ENCODE peak calls at places on chromosomes 1 and 21, in four cellular contexts. One of them, this sample, is unnamed.

GRCh38 chr1:39635205-39635870 is 4.1 kb downstream of the HEYL start:
- DNase-seq in ovary: no peak
- DNase-seq in stomach: no peak
- DNase-seq in transverse colon: no peak
- DNase-seq in this sample: no peak

GRCh38 chr21:28554660-28555475 is 437.8 kb downstream of the LTN1 start:
- DNase-seq in ovary: no peak
- DNase-seq in stomach: no peak
- DNase-seq in transverse colon: no peak
- DNase-seq in this sample: no peak

GRCh38 chr1:78072216-78072615 is 26.4 kb downstream of the GIPC2 start:
- DNase-seq in ovary: no peak
- DNase-seq in stomach: no peak
- DNase-seq in transverse colon: no peak
- DNase-seq in this sample: no peak

GRCh38 chr1:164473544-164473943 is 85.4 kb upstream of the PBX1 start:
- DNase-seq in ovary: no peak
- DNase-seq in stomach: no peak
- DNase-seq in transverse colon: no peak
- DNase-seq in this sample: no peak

GRCh38 chr1:202498542-202498941 is 150.0 kb downstream of the PPP1R12B start:
- DNase-seq in ovary: no peak
- DNase-seq in stomach: no peak
- DNase-seq in transverse colon: no peak
- DNase-seq in this sample: no peak

GRCh38 chr21:34579411-34579810 is 35.5 kb downstream of the RCAN1 start:
- DNase-seq in ovary: no peak
- DNase-seq in stomach: no peak
- DNase-seq in transverse colon: no peak
- DNase-seq in this sample: no peak

GRCh38 chr21:18602711-18603110 is 199.1 kb upstream of the TMPRSS15 start:
- DNase-seq in ovary: no peak
- DNase-seq in stomach: no peak
- DNase-seq in transverse colon: no peak
- DNase-seq in this sample: no peak

GRCh38 chr1:157770442-157771043 is 6.4 kb downstream of the FCRL2 start:
- DNase-seq in ovary: no peak
- DNase-seq in stomach: no peak
- DNase-seq in transverse colon: no peak
- DNase-seq in this sample: no peak

GRCh38 chr21:14862794-14863720 is 201.7 kb downstream of the NRIP1 start:
- DNase-seq in ovary: no peak
- DNase-seq in stomach: no peak
- DNase-seq in transverse colon: no peak
- DNase-seq in this sample: no peak

GRCh38 chr1:230507671-230508407 is 81.7 kb upstream of the PGBD5 start:
- DNase-seq in ovary: no peak
- DNase-seq in stomach: peak; percentile 59
- DNase-seq in transverse colon: no peak
- DNase-seq in this sample: peak; percentile 80

GRCh38 chr21:32917392-32918135 is 108.2 kb upstream of the OLIG2 start:
- DNase-seq in ovary: peak; percentile 37
- DNase-seq in stomach: no peak
- DNase-seq in transverse colon: no peak
- DNase-seq in this sample: peak; percentile 21

GRCh38 chr1:201288765-201289164 is 5.5 kb downstream of the PKP1 start:
- DNase-seq in ovary: no peak
- DNase-seq in stomach: no peak
- DNase-seq in transverse colon: no peak
- DNase-seq in this sample: no peak

GRCh38 chr1:42739753-42740700 is at the start of gene CLDN19:
- DNase-seq in ovary: no peak
- DNase-seq in stomach: no peak
- DNase-seq in transverse colon: no peak
- DNase-seq in this sample: no peak

GRCh38 chr21:41970751-41971653 is 17.2 kb upstream of the C2CD2 start:
- DNase-seq in ovary: no peak
- DNase-seq in stomach: peak; percentile 17
- DNase-seq in transverse colon: no peak
- DNase-seq in this sample: no peak

GRCh38 chr1:205676002-205676401 is 4.3 kb downstream of the SLC45A3 start:
- DNase-seq in ovary: no peak
- DNase-seq in stomach: no peak
- DNase-seq in transverse colon: peak; percentile 61
- DNase-seq in this sample: no peak

GRCh38 chr1:108961752-108962486 is 1.4 kb downstream of the CLCC1 start:
- DNase-seq in ovary: no peak
- DNase-seq in stomach: no peak
- DNase-seq in transverse colon: no peak
- DNase-seq in this sample: no peak

GRCh38 chr1:199287632-199288031 is 648.8 kb downstream of the PTPRC start:
- DNase-seq in ovary: no peak
- DNase-seq in stomach: no peak
- DNase-seq in transverse colon: no peak
- DNase-seq in this sample: no peak

GRCh38 chr1:243447844-243448243 is 192.0 kb downstream of the SDCCAG8 start:
- DNase-seq in ovary: no peak
- DNase-seq in stomach: no peak
- DNase-seq in transverse colon: no peak
- DNase-seq in this sample: no peak

GRCh38 chr21:33395866-33396265 is 7.3 kb upstream of the IFNGR2 start:
- DNase-seq in ovary: no peak
- DNase-seq in stomach: no peak
- DNase-seq in transverse colon: no peak
- DNase-seq in this sample: no peak

GRCh38 chr1:43990271-43991199 is 864 bp upstream of the CCDC24 start:
- DNase-seq in ovary: no peak
- DNase-seq in stomach: no peak
- DNase-seq in transverse colon: no peak
- DNase-seq in this sample: peak; percentile 61

GRCh38 chr1:246018146-246018545 is 488.9 kb downstream of the SMYD3 start:
- DNase-seq in ovary: no peak
- DNase-seq in stomach: no peak
- DNase-seq in transverse colon: no peak
- DNase-seq in this sample: no peak

GRCh38 chr21:44441581-44442265 is 13.6 kb upstream of the LRRC3 start:
- DNase-seq in ovary: no peak
- DNase-seq in stomach: no peak
- DNase-seq in transverse colon: no peak
- DNase-seq in this sample: peak; percentile 48

GRCh38 chr1:24905355-24905978 is 24.6 kb downstream of the RUNX3 start:
- DNase-seq in ovary: no peak
- DNase-seq in stomach: peak; percentile 11
- DNase-seq in transverse colon: peak; percentile 5
- DNase-seq in this sample: no peak

DNA sequence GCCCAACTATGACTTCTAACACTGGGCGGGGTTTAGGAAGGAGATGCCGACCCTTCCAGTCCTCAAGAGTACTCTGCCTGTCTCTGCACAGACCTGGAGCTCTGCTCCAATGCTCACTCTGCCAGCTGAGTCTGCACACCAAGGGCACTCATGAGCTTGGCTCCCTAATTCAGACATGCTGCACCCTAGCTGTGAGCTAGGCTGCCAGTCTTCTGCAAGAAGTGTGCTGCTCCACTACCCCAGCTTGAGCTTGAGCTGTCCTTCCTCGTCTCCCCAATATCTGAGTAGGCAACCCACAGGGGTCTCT is 13.2 kb downstream of the TP53BP2 start:
- DNase-seq in ovary: no peak
- DNase-seq in stomach: no peak
- DNase-seq in transverse colon: no peak
- DNase-seq in this sample: peak; percentile 59
- TF ChIP-seq EP300 in ovary: no peak
- TF ChIP-seq EP300 in stomach: no peak
- TF ChIP-seq EP300 in transverse colon: no peak
- TF ChIP-seq EP300 in this sample: no peak

GRCh38 chr1:53619088-53619810 is 119.7 kb downstream of the GLIS1 start:
- DNase-seq in ovary: no peak
- DNase-seq in stomach: peak; percentile 15
- DNase-seq in transverse colon: peak; percentile 1
- DNase-seq in this sample: peak; percentile 17

GRCh38 chr1:53621144-53621543 is 117.8 kb downstream of the GLIS1 start:
- DNase-seq in ovary: no peak
- DNase-seq in stomach: peak; percentile 9
- DNase-seq in transverse colon: no peak
- DNase-seq in this sample: no peak

GRCh38 chr1:53620620-53620957 is 118.4 kb downstream of the GLIS1 start:
- DNase-seq in ovary: no peak
- DNase-seq in stomach: no peak
- DNase-seq in transverse colon: peak; percentile 7
- DNase-seq in this sample: no peak

GRCh38 chr1:53618218-53619087 is 120.5 kb downstream of the GLIS1 start:
- DNase-seq in ovary: no peak
- DNase-seq in stomach: peak; percentile 11
- DNase-seq in transverse colon: peak; percentile 4
- DNase-seq in this sample: peak; percentile 3

DNA sequence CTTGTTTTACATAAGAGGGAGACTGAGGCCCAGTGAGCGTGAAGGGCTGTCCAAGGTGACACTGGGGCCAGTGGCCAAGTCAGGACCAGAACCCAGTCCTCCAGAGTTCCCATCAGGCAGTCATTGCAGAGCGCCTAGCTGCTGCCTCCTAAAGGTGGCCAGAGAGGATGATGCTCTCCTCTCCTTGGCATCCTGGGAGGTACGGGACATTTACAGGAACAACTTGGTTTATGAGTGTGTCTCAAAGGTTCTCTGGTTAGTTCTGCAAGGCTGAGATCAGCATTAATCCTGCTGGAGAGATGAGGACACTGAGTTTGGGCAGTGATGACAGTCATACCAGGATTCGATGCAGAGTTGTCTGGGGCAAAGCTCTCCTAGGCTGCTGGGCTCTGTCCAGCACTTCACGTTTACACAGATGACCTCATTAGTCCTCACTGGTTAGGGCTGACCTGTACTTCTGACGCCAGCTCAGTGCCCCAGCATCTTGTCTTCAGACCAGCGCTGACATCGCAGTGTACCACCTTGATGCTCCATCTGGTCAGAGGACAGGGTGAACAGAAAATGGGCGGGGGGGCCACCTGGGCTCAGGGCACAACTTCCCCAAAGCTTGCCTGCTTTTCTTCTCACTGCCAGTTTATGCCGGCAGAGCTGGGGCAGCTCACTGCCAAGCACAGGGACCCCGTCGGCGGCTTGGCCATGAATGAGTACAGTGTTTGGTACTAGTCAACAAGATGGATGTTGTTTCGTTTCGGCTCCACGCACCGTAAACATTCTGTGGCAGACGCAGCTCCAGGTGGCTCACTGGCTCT is 118.9 kb downstream of the GLIS1 start:
- DNase-seq in ovary: no peak
- DNase-seq in stomach: peak; percentile 25
- DNase-seq in transverse colon: peak; percentile 6
- DNase-seq in this sample: peak; percentile 15
- TF ChIP-seq EP300 in ovary: no peak
- TF ChIP-seq EP300 in stomach: no peak
- TF ChIP-seq EP300 in transverse colon: no peak
- TF ChIP-seq EP300 in this sample: no peak

GRCh38 chr1:26530898-26531598 is 1.5 kb downstream of the RPS6KA1 start:
- DNase-seq in ovary: no peak
- DNase-seq in stomach: peak; percentile 81
- DNase-seq in transverse colon: peak; percentile 94
- DNase-seq in this sample: peak; percentile 95
- TF ChIP-seq EP300 in ovary: no peak
- TF ChIP-seq EP300 in stomach: no peak
- TF ChIP-seq EP300 in transverse colon: no peak
- TF ChIP-seq EP300 in this sample: no peak

GRCh38 chr1:2233468-2233867 is 5.3 kb downstream of the SKI start:
- DNase-seq in ovary: no peak
- DNase-seq in stomach: no peak
- DNase-seq in transverse colon: no peak
- DNase-seq in this sample: no peak

GRCh38 chr1:2232916-2233438 is 4.9 kb downstream of the SKI start:
- DNase-seq in ovary: no peak
- DNase-seq in stomach: no peak
- DNase-seq in transverse colon: no peak
- DNase-seq in this sample: peak; percentile 78

GRCh38 chr1:2235300-2235998 is 7.3 kb downstream of the SKI start:
- DNase-seq in ovary: no peak
- DNase-seq in stomach: no peak
- DNase-seq in transverse colon: no peak
- DNase-seq in this sample: no peak

GRCh38 chr1:2234762-2235113 is 6.6 kb downstream of the SKI start:
- DNase-seq in ovary: no peak
- DNase-seq in stomach: no peak
- DNase-seq in transverse colon: no peak
- DNase-seq in this sample: no peak

DNA sequence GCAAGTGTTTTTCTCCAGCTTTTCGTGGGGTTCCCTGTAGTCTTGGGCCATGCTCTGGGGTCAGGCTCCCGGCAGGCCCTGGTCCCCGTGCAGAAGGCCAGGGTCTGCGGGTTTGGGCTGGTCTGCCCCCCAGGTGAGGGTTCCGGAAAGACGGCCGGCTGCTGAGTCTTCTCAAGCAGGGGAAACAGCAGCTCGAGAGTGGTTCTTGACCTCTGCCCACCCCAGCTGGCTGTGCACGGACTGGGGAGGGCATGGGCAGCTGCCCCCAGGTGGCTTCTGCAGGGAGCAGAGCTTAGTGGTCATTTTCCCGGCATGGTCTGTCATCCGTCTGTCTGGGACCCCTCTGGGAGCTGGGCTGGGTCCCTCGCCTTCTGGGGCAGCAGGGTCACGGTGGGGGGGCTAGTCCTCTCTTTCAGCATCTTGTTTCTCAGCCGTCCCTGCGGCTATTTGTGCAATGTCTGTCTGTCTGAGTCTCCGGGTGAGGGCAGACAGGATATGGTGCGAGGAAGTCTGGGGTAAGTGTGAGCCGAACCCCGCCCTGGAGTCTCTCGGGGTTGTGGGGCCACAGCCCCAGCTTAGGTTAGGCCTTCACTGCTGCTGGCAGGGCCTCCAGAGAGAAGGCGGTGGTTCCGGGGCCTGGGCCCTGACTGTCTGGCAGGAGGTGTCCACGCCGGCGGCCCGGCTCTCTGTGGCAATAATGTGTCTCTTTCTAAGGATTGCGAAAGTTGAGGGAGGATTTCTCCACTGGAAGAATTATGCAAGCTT is 6.1 kb downstream of the SKI start:
- DNase-seq in ovary: peak; percentile 80
- DNase-seq in stomach: peak; percentile 77
- DNase-seq in transverse colon: peak; percentile 81
- DNase-seq in this sample: peak; percentile 96
- TF ChIP-seq EP300 in ovary: no peak
- TF ChIP-seq EP300 in stomach: no peak
- TF ChIP-seq EP300 in transverse colon: no peak
- TF ChIP-seq EP300 in this sample: no peak

GRCh38 chr1:234960722-234961467 is 167.7 kb downstream of the TOMM20 start:
- DNase-seq in ovary: no peak
- DNase-seq in stomach: peak; percentile 78
- DNase-seq in transverse colon: peak; percentile 77
- DNase-seq in this sample: peak; percentile 75
- TF ChIP-seq EP300 in ovary: no peak
- TF ChIP-seq EP300 in stomach: no peak
- TF ChIP-seq EP300 in transverse colon: peak; percentile 66
- TF ChIP-seq EP300 in this sample: no peak

GRCh38 chr1:32984090-32984828 is 19.6 kb upstream of the RNF19B start:
- DNase-seq in ovary: no peak
- DNase-seq in stomach: no peak
- DNase-seq in transverse colon: no peak
- DNase-seq in this sample: no peak
- TF ChIP-seq EP300 in ovary: no peak
- TF ChIP-seq EP300 in stomach: no peak
- TF ChIP-seq EP300 in transverse colon: no peak
- TF ChIP-seq EP300 in this sample: no peak